ENCODE peak calls at places on chromosomes 5 and 9, in ten cellular contexts. T is left ventricle myocardium inferior, H is SJSA1, N is SK-N-SH, J is lower lobe of right lung, M is tibial nerve, Q is stomach, V is right atrium auricular region, G is IMR-90, E is keratinocyte. C is an unnamed sample. For H3K4me1, the result is how much of the 10 kb centered on the place peaks cover.

GRCh38 chr5:131825404-131826013 is 28.7 kb upstream of the FNIP1 start:
- DNase-seq in T (no peak), H (peak), N (no peak), J (no peak), M (no peak), Q (no peak), V (no peak), G (no peak), E (no peak), C (no peak)

GRCh38 chr5:55485073-55485472 is 49.7 kb downstream of the PLPP1 start:
- DNase-seq in T (no peak), H (no peak), N (no peak), J (no peak), M (no peak), Q (no peak), V (no peak), G (no peak), E (no peak), C (no peak)

GRCh38 chr9:136050706-136051567 is 44.2 kb downstream of the NACC2 start:
- DNase-seq in T (no peak), H (peak), N (peak), J (no peak), M (no peak), Q (no peak), V (no peak), G (peak), E (no peak), C (peak)

GRCh38 chr5:88172847-88173758 is 95.5 kb downstream of the TMEM161B start:
- DNase-seq in T (no peak), H (peak), N (no peak), J (no peak), M (no peak), Q (no peak), V (no peak), G (peak), E (no peak), C (peak)

GRCh38 chr9:136484153-136485048 is 1.6 kb upstream of the SEC16A start:
- DNase-seq in T (no peak), H (no peak), N (no peak), J (peak), M (no peak), Q (peak), V (no peak), G (no peak), E (peak), C (no peak)

GRCh38 chr9:84254972-84255371 is 85.6 kb downstream of the SLC28A3 start:
- DNase-seq in T (peak), H (no peak), N (no peak), J (peak), M (no peak), Q (peak), V (no peak), G (no peak), E (no peak), C (no peak)

GRCh38 chr5:6743161-6743560 is 29.9 kb downstream of the TENT4A start:
- DNase-seq in T (no peak), H (no peak), N (no peak), J (no peak), M (no peak), Q (no peak), V (no peak), G (no peak), E (no peak), C (no peak)

GRCh38 chr5:83145241-83145640 is 67.9 kb downstream of the XRCC4 start:
- DNase-seq in T (no peak), H (no peak), N (no peak), J (no peak), M (no peak), Q (no peak), V (no peak), G (peak), E (no peak), C (no peak)

GRCh38 chr5:372911-373709 is 51.6 kb downstream of the AHRR start:
- DNase-seq in T (no peak), H (no peak), N (no peak), J (no peak), M (no peak), Q (peak), V (peak), G (no peak), E (no peak), C (no peak)

GRCh38 chr9:117691367-117691766 is 12.8 kb upstream of the TLR4 start:
- DNase-seq in T (no peak), H (no peak), N (no peak), J (no peak), M (no peak), Q (no peak), V (no peak), G (no peak), E (no peak), C (no peak)

GRCh38 chr5:146340260-146341081 is 1.8 kb downstream of the POU4F3 start:
- DNase-seq in T (peak), H (peak), N (no peak), J (no peak), M (peak), Q (peak), V (no peak), G (peak), E (peak), C (peak)

GRCh38 chr5:157328277-157328912 is 62.5 kb downstream of the CYFIP2 start:
- DNase-seq in T (peak), H (peak), N (peak), J (peak), M (peak), Q (peak), V (peak), G (peak), E (no peak), C (peak)

GRCh38 chr9:13266172-13266571 is 13.3 kb downstream of the MPDZ start:
- DNase-seq in T (no peak), H (no peak), N (no peak), J (no peak), M (no peak), Q (no peak), V (no peak), G (peak), E (no peak), C (no peak)

GRCh38 chr5:159894149-159894720 is 22.0 kb upstream of the ADRA1B start:
- DNase-seq in T (no peak), H (peak), N (no peak), J (no peak), M (no peak), Q (no peak), V (no peak), G (peak), E (no peak), C (no peak)

GRCh38 chr5:144468542-144468941 is 297.9 kb downstream of the KCTD16 start:
- DNase-seq in T (no peak), H (no peak), N (no peak), J (no peak), M (no peak), Q (no peak), V (no peak), G (no peak), E (no peak), C (peak)

GRCh38 chr9:96381696-96382095 is 1.8 kb downstream of the SLC35D2 start:
- DNase-seq in T (no peak), H (no peak), N (no peak), J (no peak), M (no peak), Q (no peak), V (no peak), G (no peak), E (no peak), C (no peak)

GRCh38 chr5:145588113-145588512 is 247.0 kb downstream of the PRELID2 start:
- DNase-seq in T (no peak), H (no peak), N (no peak), J (no peak), M (no peak), Q (no peak), V (no peak), G (peak), E (no peak), C (no peak)

GRCh38 chr9:14278291-14278721 is 35.6 kb downstream of the NFIB start:
- DNase-seq in T (no peak), H (peak), N (no peak), J (no peak), M (no peak), Q (no peak), V (no peak), G (peak), E (peak), C (peak)

GRCh38 chr9:101409079-101409477 is 10.4 kb downstream of the ZNF189 start:
- DNase-seq in T (no peak), H (no peak), N (no peak), J (no peak), M (no peak), Q (no peak), V (no peak), G (peak), E (no peak), C (no peak)

GRCh38 chr9:14075218-14075617 is 238.7 kb downstream of the NFIB start:
- DNase-seq in T (no peak), H (no peak), N (no peak), J (no peak), M (no peak), Q (no peak), V (no peak), G (no peak), E (peak), C (no peak)

GRCh38 chr9:130837002-130837511 is 2.0 kb downstream of the ABL1 start:
- DNase-seq in T (no peak), H (peak), N (peak), J (no peak), M (no peak), Q (no peak), V (no peak), G (peak), E (no peak), C (no peak)

GRCh38 chr9:112894031-112894430 is 3.4 kb upstream of the SLC46A2 start:
- DNase-seq in T (no peak), H (no peak), N (no peak), J (no peak), M (no peak), Q (no peak), V (no peak), G (peak), E (no peak), C (no peak)

GRCh38 chr9:92483896-92484545 is 1.7 kb upstream of the ASPN start:
- DNase-seq in T (no peak), H (peak), N (no peak), J (no peak), M (no peak), Q (no peak), V (no peak), G (peak), E (no peak), C (no peak)

GRCh38 chr5:24073097-24073496 is 565.7 kb downstream of the PRDM9 start:
- DNase-seq in T (no peak), H (no peak), N (no peak), J (no peak), M (no peak), Q (no peak), V (no peak), G (no peak), E (no peak), C (no peak)

GRCh38 chr9:86854898-86855523 is 92.3 kb downstream of the GAS1 start:
- DNase-seq in T (no peak), H (no peak), N (peak), J (no peak), M (no peak), Q (no peak), V (no peak), G (peak), E (no peak), C (peak)

GRCh38 chr9:79658926-79659325 is 87.2 kb downstream of the TLE4 start:
- DNase-seq in T (no peak), H (no peak), N (no peak), J (no peak), M (no peak), Q (no peak), V (no peak), G (no peak), E (no peak), C (no peak)

GRCh38 chr5:149447373-149448367 is 68.6 kb upstream of the IL17B start:
- DNase-seq in T (no peak), H (no peak), N (no peak), J (no peak), M (no peak), Q (no peak), V (no peak), G (no peak), E (no peak), C (no peak)

GRCh38 chr5:32504923-32505596 is 60.5 kb upstream of the ZFR start:
- DNase-seq in T (peak), H (peak), N (peak), J (no peak), M (peak), Q (no peak), V (peak), G (peak), E (no peak), C (peak)

GRCh38 chr9:130430232-130430631 is 14.5 kb upstream of the ASS1 start:
- DNase-seq in T (no peak), H (no peak), N (no peak), J (no peak), M (no peak), Q (no peak), V (no peak), G (no peak), E (no peak), C (no peak)

GRCh38 chr9:113350937-113351336 is 1.6 kb downstream of the BSPRY start:
- DNase-seq in T (no peak), H (no peak), N (no peak), J (no peak), M (no peak), Q (no peak), V (no peak), G (no peak), E (no peak), C (no peak)

GRCh38 chr5:169838688-169839087 is 141.6 kb downstream of the INSYN2B start:
- DNase-seq in T (no peak), H (no peak), N (no peak), J (no peak), M (no peak), Q (no peak), V (no peak), G (no peak), E (no peak), C (no peak)

GRCh38 chr9:4839470-4839912 is 46.7 kb downstream of the RCL1 start:
- DNase-seq in T (no peak), H (no peak), N (no peak), J (no peak), M (no peak), Q (no peak), V (no peak), G (peak), E (no peak), C (no peak)

GRCh38 chr9:95383845-95384244 is 66.3 kb upstream of the FANCC start:
- DNase-seq in T (no peak), H (peak), N (no peak), J (no peak), M (no peak), Q (no peak), V (no peak), G (peak), E (no peak), C (no peak)

GRCh38 chr9:89821081-89821480 is 216.3 kb downstream of the GADD45G start:
- DNase-seq in T (no peak), H (no peak), N (no peak), J (no peak), M (no peak), Q (no peak), V (peak), G (no peak), E (no peak), C (peak)

GRCh38 chr5:57335092-57335491 is 147.5 kb downstream of the ACTBL2 start:
- DNase-seq in T (no peak), H (peak), N (no peak), J (no peak), M (no peak), Q (no peak), V (no peak), G (peak), E (no peak), C (no peak)

GRCh38 chr5:77996943-77997342 is 220.8 kb upstream of the TBCA start:
- DNase-seq in T (no peak), H (no peak), N (no peak), J (no peak), M (no peak), Q (no peak), V (no peak), G (no peak), E (no peak), C (peak)

GRCh38 chr5:56048124-56048523 is 53.4 kb upstream of the IL6ST start:
- DNase-seq in T (no peak), H (no peak), N (no peak), J (no peak), M (no peak), Q (no peak), V (no peak), G (no peak), E (no peak), C (no peak)

GRCh38 chr9:136372561-136373299 is 739 bp downstream of the CARD9 start:
- DNase-seq in T (peak), H (peak), N (peak), J (peak), M (peak), Q (peak), V (peak), G (peak), E (no peak), C (peak)

GRCh38 chr5:74093501-74093993 is 467.6 kb downstream of the ARHGEF28 start:
- DNase-seq in T (no peak), H (no peak), N (no peak), J (no peak), M (no peak), Q (no peak), V (no peak), G (no peak), E (no peak), C (no peak)

GRCh38 chr5:154573011-154573410 is 95.0 kb upstream of the HAND1 start:
- DNase-seq in T (no peak), H (no peak), N (no peak), J (no peak), M (no peak), Q (no peak), V (no peak), G (no peak), E (no peak), C (no peak)

GRCh38 chr9:9112001-9112725 is 1312.6 kb upstream of the DMAC1 start:
- DNase-seq in T (no peak), H (no peak), N (no peak), J (no peak), M (no peak), Q (no peak), V (no peak), G (no peak), E (no peak), C (peak)
- H3K4me1 ChIP-seq in T (under half), H (under half), N (under half), J (under half), M (under half), Q (under half), V (under half), G (under half), E (under half), C (under half)

DNA sequence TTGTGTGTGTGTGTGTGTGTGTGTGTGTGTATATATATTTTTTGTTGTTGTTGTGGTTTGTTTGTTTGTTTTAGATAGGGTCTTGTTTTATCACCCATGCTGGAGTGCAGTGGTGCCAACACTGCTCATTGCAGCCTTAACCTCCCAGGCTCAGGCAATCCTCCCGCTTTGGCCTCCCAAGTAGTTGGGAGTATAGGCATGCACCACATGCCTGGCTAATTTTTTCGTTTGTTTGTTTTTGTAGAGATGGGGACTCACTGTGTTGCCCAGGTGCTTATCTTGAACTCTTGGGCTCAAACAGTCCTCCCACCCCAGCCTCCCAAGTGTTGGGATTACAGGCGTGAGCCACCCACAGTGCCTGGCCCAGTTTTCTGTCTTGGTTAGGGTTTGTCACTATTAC is 77.3 kb downstream of the GAPVD1 start:
- DNase-seq in T (no peak), H (peak), N (no peak), J (no peak), M (no peak), Q (no peak), V (no peak), G (no peak), E (no peak), C (no peak)
- H3K27ac ChIP-seq in T (no peak), H (no peak), N (no peak), J (no peak), M (no peak), Q (no peak), V (no peak), G (no peak), E (no peak), C (no peak)

GRCh38 chr9:19232830-19233194 is 2.3 kb downstream of the DENND4C start:
- DNase-seq in T (no peak), H (no peak), N (peak), J (no peak), M (no peak), Q (no peak), V (no peak), G (peak), E (no peak), C (no peak)

GRCh38 chr9:19232117-19232829 is 1.8 kb downstream of the DENND4C start:
- DNase-seq in T (no peak), H (peak), N (no peak), J (no peak), M (no peak), Q (no peak), V (no peak), G (peak), E (no peak), C (no peak)

GRCh38 chr9:19231126-19232035 is 888 bp downstream of the DENND4C start:
- DNase-seq in T (no peak), H (peak), N (peak), J (no peak), M (no peak), Q (peak), V (no peak), G (peak), E (no peak), C (peak)

GRCh38 chr9:19229725-19230355 is 653 bp upstream of the DENND4C start:
- DNase-seq in T (peak), H (peak), N (peak), J (no peak), M (peak), Q (no peak), V (peak), G (no peak), E (no peak), C (peak)

DNA sequence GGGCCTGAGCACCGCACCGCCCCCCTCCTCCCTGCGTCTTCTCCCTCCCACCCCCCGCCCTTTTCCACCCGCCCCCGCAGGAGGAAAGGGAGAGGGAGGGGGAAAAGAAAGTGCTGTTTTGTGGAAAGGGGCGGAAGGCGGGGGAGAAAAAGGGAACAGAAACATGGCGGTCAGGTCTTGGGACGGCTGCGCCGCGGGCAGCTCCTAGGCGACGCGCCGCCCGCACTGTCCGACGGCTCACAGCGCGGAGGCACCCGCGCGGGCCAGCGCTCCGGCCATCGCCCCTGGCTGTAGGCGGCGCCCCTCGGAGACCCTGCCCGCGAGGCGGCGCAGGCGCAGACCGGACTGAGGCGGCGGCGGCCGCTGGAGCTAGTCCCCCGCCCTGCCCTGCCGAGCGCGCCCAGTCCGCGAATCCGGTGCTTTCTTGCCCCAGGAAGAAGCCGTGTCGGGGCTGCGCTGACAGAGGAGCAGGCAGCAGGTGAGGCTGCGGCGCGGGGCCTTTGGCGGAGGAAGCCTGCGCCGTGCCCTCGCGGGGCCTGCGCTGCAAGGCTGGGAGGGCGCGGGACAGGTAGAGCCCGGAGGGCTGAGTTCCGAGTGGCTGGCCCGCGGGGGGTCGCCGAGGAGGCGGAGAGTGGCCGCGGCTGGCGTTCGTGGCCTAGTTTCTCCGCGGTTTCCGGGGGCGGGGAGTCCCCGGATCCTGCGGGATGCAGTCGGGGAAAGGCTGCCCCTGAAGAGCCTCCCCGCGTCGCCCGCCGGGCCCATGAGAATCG is at the start of gene DENND4C:
- DNase-seq in T (peak), H (peak), N (peak), J (peak), M (peak), Q (peak), V (peak), G (peak), E (no peak), C (peak)
- H3K4me3 ChIP-seq in T (peak), H (peak), N (peak), J (peak), M (peak), Q (peak), V (peak), G (peak), E (peak), C (peak)

DNA sequence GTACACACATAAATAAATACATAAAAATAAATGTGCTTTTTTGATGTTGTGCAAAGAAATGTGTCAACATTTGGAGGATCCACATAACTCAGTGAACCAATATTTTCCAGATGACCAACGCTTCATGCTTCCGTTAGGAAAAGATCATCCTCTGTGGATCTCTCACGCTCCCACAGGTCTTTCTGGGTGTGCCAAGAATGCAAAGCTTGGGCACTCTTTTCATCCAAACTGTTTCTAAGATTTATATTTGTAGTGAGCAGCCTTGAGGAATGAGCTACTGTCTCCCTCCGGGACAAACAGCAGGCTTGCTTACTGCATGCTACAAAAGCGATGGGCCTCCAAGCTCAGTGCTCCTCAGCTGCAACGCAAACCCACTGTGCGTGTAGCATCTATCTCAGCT is 46.2 kb upstream of the RUFY1 start:
- DNase-seq in T (no peak), H (no peak), N (no peak), J (no peak), M (no peak), Q (no peak), V (no peak), G (no peak), E (no peak), C (no peak)
- H3K4me1 ChIP-seq in T (under half), H (under half), N (under half), J (under half), M (under half), Q (under half), V (under half), G (under half), E (under half), C (under half)

C was measured in SJCRH30.